ENCODE peak calls at places on chromosome 21, in seven cellular contexts. G is GM12865, U is fibroblast of mammary gland, L is GM20000, Y is AG04450, R is cardiac muscle cell, T is lower leg skin. J is an unnamed sample.

GRCh38 chr21:36288651-36289243 is 31.2 kb upstream of the MORC3 start:
- DNase-seq in G (peak), U (peak), L (no peak), Y (no peak), R (no peak), T (no peak), J (no peak)

GRCh38 chr21:46065215-46065992 is 32.5 kb upstream of the COL6A2 start:
- DNase-seq in G (no peak), U (peak), L (no peak), Y (no peak), R (no peak), T (peak), J (no peak)

GRCh38 chr21:34579411-34579810 is 35.5 kb downstream of the RCAN1 start:
- DNase-seq in G (no peak), U (peak), L (no peak), Y (no peak), R (no peak), T (no peak), J (no peak)

GRCh38 chr21:42593007-42593814 is 60.2 kb upstream of the PDE9A start:
- DNase-seq in G (peak), U (peak), L (peak), Y (no peak), R (peak), T (peak), J (peak)

GRCh38 chr21:17731554-17731953 is 87.6 kb downstream of the C21orf91 start:
- DNase-seq in G (no peak), U (no peak), L (no peak), Y (no peak), R (no peak), T (no peak), J (no peak)

GRCh38 chr21:42043961-42044360 is 27.2 kb upstream of the UMODL1 start:
- DNase-seq in G (no peak), U (no peak), L (no peak), Y (no peak), R (no peak), T (no peak), J (no peak)

GRCh38 chr21:43972850-43973633 is 39.1 kb upstream of the TRAPPC10 start:
- DNase-seq in G (no peak), U (no peak), L (no peak), Y (no peak), R (no peak), T (no peak), J (no peak)

GRCh38 chr21:26123012-26123411 is 47.6 kb downstream of the APP start:
- DNase-seq in G (no peak), U (no peak), L (no peak), Y (no peak), R (no peak), T (no peak), J (no peak)

GRCh38 chr21:41612674-41613250 is 104.8 kb upstream of the TMPRSS2 start:
- DNase-seq in G (no peak), U (peak), L (peak), Y (peak), R (peak), T (peak), J (peak)

DNA sequence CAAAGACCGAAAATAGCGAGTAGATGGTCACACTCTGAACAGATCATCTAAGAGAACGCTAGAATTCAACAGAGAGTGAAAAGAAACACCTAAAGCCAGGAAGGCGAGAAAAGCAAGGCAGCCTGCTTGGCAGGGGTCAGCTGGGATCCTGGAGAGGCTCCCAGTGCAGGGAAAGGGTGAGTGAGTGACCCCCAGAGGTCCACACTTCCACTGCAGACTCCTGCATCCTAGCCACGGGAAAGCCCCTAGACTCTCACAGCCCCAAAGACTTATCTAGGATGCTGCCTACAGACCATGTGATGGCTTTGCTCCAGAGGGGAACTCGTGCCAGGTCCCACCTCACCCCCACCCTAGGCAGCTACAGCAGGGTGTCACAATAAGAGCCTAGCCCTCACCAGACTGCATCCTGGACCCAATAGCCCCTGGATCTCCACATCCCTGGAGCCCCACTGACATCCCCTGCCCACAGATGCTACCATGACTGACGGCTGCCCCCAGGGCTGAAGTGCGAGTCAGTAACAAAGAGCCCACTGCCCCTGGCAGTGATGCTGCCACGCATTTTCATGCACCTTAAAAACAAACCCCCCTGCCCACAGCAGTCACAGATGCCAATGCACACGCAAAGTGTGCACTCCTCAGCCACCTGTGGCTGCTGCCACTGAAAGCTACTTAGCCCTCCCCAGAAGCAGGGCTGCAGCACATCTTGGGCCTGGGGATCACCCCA is 62.2 kb downstream of the PSMG1 start:
- DNase-seq in G (no peak), U (no peak), L (no peak), Y (no peak), R (peak), T (no peak), J (peak)
- TF ChIP-seq CTCF in G (no peak), U (no peak), L (no peak), Y (no peak), R (no peak), T (no peak), J (no peak)

DNA sequence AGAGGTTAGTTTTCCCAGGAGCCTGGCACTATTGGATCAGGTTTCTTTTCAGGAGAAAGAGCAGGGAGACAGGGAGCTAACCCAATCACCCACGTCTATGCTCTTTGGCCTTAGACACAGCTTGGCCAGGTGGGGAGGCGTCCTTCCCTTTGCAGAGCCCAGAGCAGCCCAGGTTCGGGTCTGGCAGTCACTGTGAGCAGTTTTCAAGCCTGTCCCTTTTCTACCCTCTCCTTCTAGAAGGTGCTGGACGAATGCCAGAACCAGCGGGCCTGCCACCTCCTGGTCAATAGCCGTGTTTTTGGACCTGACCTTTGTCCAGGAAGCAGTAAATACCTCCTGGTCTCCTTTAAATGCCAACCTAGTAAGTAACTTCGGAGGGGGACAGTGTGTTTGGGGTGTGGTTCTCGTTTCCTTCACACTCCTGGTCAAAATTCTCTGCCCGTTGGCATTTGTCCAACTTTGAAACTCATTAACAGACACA is 44.9 kb downstream of the EVA1C start:
- DNase-seq in G (no peak), U (peak), L (no peak), Y (no peak), R (peak), T (no peak), J (no peak)
- TF ChIP-seq CTCF in G (no peak), U (peak), L (no peak), Y (peak), R (no peak), T (no peak), J (no peak)

DNA sequence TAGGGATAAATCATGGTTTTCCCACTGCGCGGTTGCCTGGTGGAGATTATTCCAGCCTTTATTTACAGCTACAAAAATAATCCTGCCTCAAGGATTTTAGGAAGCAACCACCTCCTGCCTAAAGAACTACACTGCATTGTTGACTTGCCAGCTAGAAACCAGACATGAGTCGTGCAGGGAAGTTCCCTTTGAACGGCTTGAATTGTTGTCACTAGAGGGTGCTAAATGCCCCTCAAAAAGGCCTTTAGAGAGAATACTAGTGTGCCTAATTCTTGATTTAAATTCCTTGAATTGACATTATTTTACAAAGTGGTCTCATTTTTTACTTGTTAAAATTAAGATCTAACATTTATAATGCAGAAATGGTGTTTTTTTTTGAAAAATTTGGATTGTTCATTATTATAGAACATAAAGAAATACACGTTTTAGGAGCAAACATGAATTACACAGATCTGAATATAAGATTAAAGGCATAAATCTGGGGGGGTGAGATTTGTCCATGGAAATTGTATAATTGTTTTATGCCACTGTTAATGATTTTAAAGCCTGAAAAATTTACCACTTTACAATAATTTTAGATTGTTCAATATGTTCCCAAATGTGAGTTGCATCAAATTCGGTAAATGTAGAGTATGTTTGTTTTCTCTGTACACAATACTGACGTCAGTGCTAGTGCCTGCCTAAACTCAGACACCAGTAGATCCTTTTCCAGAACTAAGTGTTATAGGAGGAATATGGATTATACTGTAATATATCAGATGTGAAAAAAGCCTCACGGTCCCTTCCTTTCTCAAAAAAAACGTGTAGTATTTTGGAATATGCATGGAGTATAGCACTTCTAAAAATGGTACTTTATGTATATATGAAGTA is 7.6 kb upstream of the ERG start:
- DNase-seq in G (peak), U (peak), L (peak), Y (peak), R (peak), T (peak), J (peak)
- TF ChIP-seq CTCF in G (peak), U (peak), L (peak), Y (peak), R (peak), T (no peak), J (peak)

DNA sequence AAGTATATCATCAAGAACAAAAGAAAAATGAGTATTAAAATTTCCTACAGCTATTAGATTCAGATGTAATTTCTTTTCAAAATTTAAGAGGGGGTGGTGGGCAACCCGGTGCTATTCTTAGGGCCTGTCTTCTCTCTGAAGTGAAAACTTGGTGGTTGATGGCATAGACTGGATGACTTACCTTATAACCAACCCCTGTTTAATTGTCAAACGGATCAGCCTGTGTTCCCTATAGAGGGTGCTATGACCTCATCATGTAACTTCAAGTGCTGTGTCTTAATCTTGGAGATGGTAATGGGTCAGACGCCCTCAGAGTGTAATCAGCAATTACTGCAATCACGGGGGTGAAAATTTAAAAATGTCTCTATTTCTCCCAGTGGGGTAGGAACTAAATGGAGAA is 176.2 kb downstream of the PCP4 start:
- DNase-seq in G (no peak), U (no peak), L (no peak), Y (no peak), R (no peak), T (no peak), J (no peak)
- TF ChIP-seq CTCF in G (no peak), U (no peak), L (no peak), Y (no peak), R (no peak), T (no peak), J (no peak)

J was measured in endothelial cell.